ENCODE peak calls at places on chromosomes 12 and 14, in five cellular contexts. F is stomach, Q is H1, H is sigmoid colon, Y is HepG2. I is an unnamed sample. For H3K27me3, the result is how much of the 10 kb centered on the place peaks cover.

GRCh38 chr12:75809745-75810144 is 221.8 kb downstream of the PHLDA1 start:
- DNase-seq in Q (no peak), H (no peak), F (no peak), Y (no peak), I (no peak)

GRCh38 chr12:78241472-78241871 is 410.8 kb downstream of the NAV3 start:
- DNase-seq in F (no peak), Y (no peak), Q (no peak), H (no peak), I (no peak)

GRCh38 chr14:69755299-69755698 is 11.6 kb upstream of the SRSF5 start:
- DNase-seq in H (no peak), Q (no peak), F (no peak), Y (no peak), I (no peak)

GRCh38 chr12:55067701-55068100 is 47.9 kb downstream of the NEUROD4 start:
- DNase-seq in Q (no peak), F (no peak), H (no peak), Y (no peak), I (no peak)

GRCh38 chr12:123223241-123223668 is 9.7 kb downstream of the MPHOSPH9 start:
- DNase-seq in F (no peak), Y (no peak), H (no peak), Q (no peak), I (no peak)

GRCh38 chr12:75744607-75745256 is 233.3 kb upstream of the KRR1 start:
- DNase-seq in Q (no peak), H (no peak), F (no peak), Y (peak), I (no peak)

GRCh38 chr12:43676183-43676813 is 82.3 kb downstream of the PUS7L start:
- DNase-seq in Q (no peak), F (no peak), H (no peak), Y (peak), I (no peak)

GRCh38 chr12:108694812-108695278 is 36.5 kb downstream of the CORO1C start:
- DNase-seq in Y (no peak), Q (no peak), F (no peak), H (no peak), I (no peak)

GRCh38 chr12:114447274-114447716 is 41.4 kb upstream of the TBX5 start:
- DNase-seq in F (no peak), Y (no peak), H (no peak), Q (no peak), I (no peak)

GRCh38 chr12:115305867-115306266 is 621.9 kb upstream of the TBX3 start:
- DNase-seq in H (no peak), F (no peak), Q (no peak), Y (no peak), I (no peak)

GRCh38 chr14:71198681-71199080 is 291.4 kb downstream of the PCNX1 start:
- DNase-seq in F (peak), Y (no peak), Q (no peak), H (no peak), I (no peak)

GRCh38 chr12:118302053-118302452 is 70.7 kb downstream of the TAOK3 start:
- DNase-seq in H (no peak), Q (no peak), F (no peak), Y (no peak), I (no peak)

GRCh38 chr14:24298892-24299254 is 707 bp downstream of the DHRS1 start:
- DNase-seq in F (no peak), H (no peak), Q (no peak), Y (peak), I (no peak)
- H3K27me3 ChIP-seq in F (under half), H (under half), Q (under half), Y (under half), I (under half)

DNA sequence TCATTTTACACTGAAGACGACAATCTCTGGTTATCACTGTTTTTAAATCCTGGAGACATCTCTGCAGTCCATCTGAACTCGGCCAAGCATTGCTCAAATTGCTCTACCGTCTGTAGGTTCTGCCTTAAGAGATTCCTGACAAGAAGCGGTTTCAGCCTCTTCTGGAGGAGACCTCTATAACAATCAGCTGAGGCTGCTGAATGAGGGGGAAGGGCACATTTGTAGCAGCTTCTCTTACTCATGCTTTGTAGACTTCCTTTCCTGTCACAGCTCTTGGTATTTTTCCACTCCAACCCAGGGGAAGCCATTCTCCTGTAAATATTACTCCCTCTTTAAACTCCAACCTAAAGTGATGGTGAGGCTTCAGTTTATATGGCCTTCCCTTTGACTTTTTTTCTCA is 3.0 kb downstream of the ARG2 start:
- DNase-seq in Y (peak), F (no peak), H (peak), Q (no peak), I (no peak)
- TF ChIP-seq EP300 in Y (no peak), F (no peak), H (no peak), Q (no peak), I (no peak)

GRCh38 chr14:102798926-102799325 is 21.7 kb downstream of the TRAF3 start:
- DNase-seq in F (no peak), Y (no peak), Q (no peak), H (no peak), I (no peak)

GRCh38 chr14:102799684-102800562 is 22.7 kb downstream of the TRAF3 start:
- DNase-seq in F (no peak), H (no peak), Q (no peak), Y (no peak), I (peak)

GRCh38 chr14:102793531-102794328 is 16.5 kb downstream of the TRAF3 start:
- DNase-seq in Q (no peak), Y (no peak), F (no peak), H (no peak), I (no peak)

GRCh38 chr14:102796661-102797190 is 19.5 kb downstream of the TRAF3 start:
- DNase-seq in Q (no peak), H (no peak), Y (no peak), F (no peak), I (no peak)

GRCh38 chr14:102795060-102795925 is 18.0 kb downstream of the TRAF3 start:
- DNase-seq in H (peak), Y (peak), Q (no peak), F (peak), I (no peak)
- TF ChIP-seq CTCF in H (no peak), Y (no peak), Q (no peak), F (no peak), I (no peak)

GRCh38 chr14:96702831-96703230 is 94.4 kb upstream of the VRK1 start:
- DNase-seq in H (no peak), F (no peak), Q (no peak), Y (no peak), I (no peak)

GRCh38 chr14:96699666-96700065 is 97.5 kb upstream of the VRK1 start:
- DNase-seq in F (no peak), Y (no peak), H (no peak), Q (no peak), I (no peak)

GRCh38 chr14:96693986-96694385 is 103.2 kb upstream of the VRK1 start:
- DNase-seq in F (no peak), Q (no peak), H (no peak), Y (peak), I (no peak)

GRCh38 chr14:96693252-96693820 is 103.8 kb upstream of the VRK1 start:
- DNase-seq in Q (no peak), Y (no peak), F (no peak), H (no peak), I (no peak)

GRCh38 chr14:96698846-96699543 is 98.2 kb upstream of the VRK1 start:
- DNase-seq in Q (no peak), H (no peak), F (no peak), Y (no peak), I (no peak)
- H3K27me3 ChIP-seq in Q (under half), H (under half), F (under half), Y (under half), I (under half)

DNA sequence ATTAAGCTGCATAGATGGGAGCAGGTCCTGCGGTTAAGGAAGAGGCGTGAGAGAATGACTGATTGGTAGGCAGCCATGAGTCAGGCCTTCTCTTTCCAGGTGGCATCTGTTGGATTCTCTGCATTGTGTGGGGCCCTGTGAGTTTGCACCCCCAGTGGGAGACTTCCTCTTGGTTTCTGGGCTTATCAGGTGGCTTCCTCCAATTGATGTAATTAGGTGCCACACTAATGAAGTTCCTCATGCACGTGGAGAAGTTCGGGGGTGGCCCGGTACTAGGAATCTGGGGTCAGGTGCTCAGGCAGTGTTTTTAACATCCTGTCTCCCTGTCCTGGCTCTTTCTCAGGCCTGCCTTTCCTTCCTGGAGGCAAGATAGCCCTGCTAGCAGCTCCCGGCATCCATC is 765.1 kb upstream of the TMEM132C start:
- DNase-seq in Y (no peak), Q (no peak), F (no peak), H (no peak), I (no peak)
- TF ChIP-seq EP300 in Y (no peak), Q (no peak), F (no peak), H (no peak), I (no peak)

DNA sequence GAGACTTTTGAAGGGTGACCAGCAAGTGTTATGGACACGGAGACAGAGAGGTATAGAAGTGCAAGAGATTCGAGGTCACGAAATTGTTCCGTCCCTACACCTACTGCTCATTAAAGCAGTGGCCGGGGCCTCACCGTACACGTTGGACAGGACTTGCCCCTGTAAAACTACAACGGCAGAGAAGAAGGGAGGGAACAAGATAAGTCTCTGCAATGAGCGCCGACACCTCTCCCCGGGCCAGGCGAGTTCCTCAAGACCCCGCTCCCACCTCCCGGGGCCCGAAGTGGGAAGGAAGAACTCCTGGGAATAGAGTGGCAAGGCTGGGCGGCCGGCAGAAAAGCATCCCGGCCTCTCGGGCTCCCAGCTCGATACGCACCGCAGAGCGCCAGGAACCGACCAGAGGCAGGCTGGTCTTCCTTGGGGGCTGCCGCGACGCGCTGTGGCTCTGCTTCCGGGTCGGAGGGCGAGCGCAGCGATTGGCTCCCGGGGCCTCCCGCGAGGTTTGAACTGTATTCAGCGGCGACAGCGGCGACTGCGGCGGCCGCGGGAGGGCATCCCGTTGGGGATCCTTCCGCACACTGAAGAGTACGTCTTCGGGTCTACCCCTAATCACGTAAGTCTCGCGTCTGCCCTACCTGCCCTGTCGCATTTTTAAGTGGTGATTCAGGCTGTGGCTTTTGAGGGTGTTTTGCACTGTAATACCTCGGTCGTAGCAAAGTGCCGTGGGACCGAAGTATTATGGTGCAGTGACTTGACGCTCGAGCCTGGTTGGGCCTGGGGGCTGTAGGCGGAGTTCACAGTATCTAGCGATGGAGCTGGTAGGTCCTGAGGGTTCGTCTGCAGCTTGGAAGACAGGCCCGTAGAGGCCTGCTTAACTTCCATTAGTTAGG is at the start of the genes NUP37 and PARPBP:
- DNase-seq in F (peak), H (peak), Y (peak), Q (peak), I (peak)
- TF ChIP-seq CTCF in F (no peak), H (no peak), Y (peak), Q (no peak), I (peak)

I was measured in suprapubic skin.